ENCODE peak calls at places on chromosomes 2 and 18, in seven cellular contexts. O, S, P, T, C, N and J are unnamed samples.
A peak's percentile ranks its signal among the peaks of the same experiment; 100 is the strongest.

GRCh38 chr2:211744379-211744778 is 794.2 kb downstream of the ERBB4 start:
- DNase-seq in O (no peak), S (no peak), P (no peak), T (no peak), C (no peak), N (no peak), J (no peak)

GRCh38 chr2:239634769-239635168 is 233.9 kb upstream of the HDAC4 start:
- DNase-seq in O (no peak), S (no peak), P (no peak), T (no peak), C (no peak), N (no peak), J (no peak)

GRCh38 chr2:127535422-127535901 is at the start of gene MYO7B:
- DNase-seq in O (no peak), S (no peak), P (no peak), T (no peak), C (no peak), N (no peak), J (no peak)

GRCh38 chr2:85659324-85659981 is 8.5 kb downstream of the SFTPB start:
- DNase-seq in O (no peak), S (peak; percentile 64), P (no peak), T (no peak), C (no peak), N (no peak), J (no peak)

GRCh38 chr2:125037135-125037653 is 1012.1 kb downstream of the CNTNAP5 start:
- DNase-seq in O (no peak), S (peak; percentile 45), P (no peak), T (no peak), C (no peak), N (peak; percentile 64), J (no peak)

GRCh38 chr2:108239786-108240185 is at the start of gene SULT1C3:
- DNase-seq in O (no peak), S (no peak), P (no peak), T (no peak), C (no peak), N (no peak), J (no peak)

GRCh38 chr2:86022661-86023365 is 82.9 kb downstream of the POLR1A start:
- DNase-seq in O (no peak), S (no peak), P (no peak), T (no peak), C (no peak), N (peak; percentile 13), J (no peak)

GRCh38 chr2:110116033-110116710 is 550 bp upstream of the MALL start:
- DNase-seq in O (no peak), S (no peak), P (no peak), T (no peak), C (no peak), N (no peak), J (peak; percentile 43)

GRCh38 chr2:54574860-54575247 is 118.7 kb downstream of the SPTBN1 start:
- DNase-seq in O (no peak), S (no peak), P (no peak), T (no peak), C (no peak), N (no peak), J (no peak)

GRCh38 chr2:149894760-149895159 is 307.2 kb upstream of the MMADHC start:
- DNase-seq in O (no peak), S (no peak), P (no peak), T (no peak), C (no peak), N (no peak), J (no peak)

GRCh38 chr18:52237551-52237950 is 102.4 kb upstream of the DCC start:
- DNase-seq in O (no peak), S (no peak), P (no peak), T (no peak), C (no peak), N (no peak), J (no peak)

GRCh38 chr2:66305714-66306113 is 129.2 kb upstream of the MEIS1 start:
- DNase-seq in O (peak; percentile 22), S (no peak), P (no peak), T (no peak), C (no peak), N (no peak), J (peak; percentile 21)